ENCODE peak calls at places on chromosomes 1 and 21, in five cellular contexts. Z is WTC11, U is GM13977, I is HL-60, A is sigmoid colon. P is an unnamed sample.

GRCh38 chr1:228283043-228283371 is 75.2 kb downstream of the OBSCN start:
- DNase-seq in I (no peak), A (peak; percentile 56), U (no peak), Z (peak; percentile 48), P (no peak)

GRCh38 chr1:216935901-216936300 is 212.7 kb upstream of the ESRRG start:
- DNase-seq in A (no peak), I (no peak), Z (no peak), U (no peak), P (no peak)

GRCh38 chr1:19063122-19063521 is 106.6 kb upstream of the IFFO2 start:
- DNase-seq in Z (no peak), I (no peak), A (no peak), U (no peak), P (no peak)

GRCh38 chr1:222372221-222372620 is 175.7 kb downstream of the HHIPL2 start:
- DNase-seq in Z (no peak), U (no peak), A (no peak), I (no peak), P (no peak)

GRCh38 chr1:43660355-43660754 is 10.4 kb downstream of the KDM4A start:
- DNase-seq in A (no peak), I (no peak), Z (peak; percentile 28), U (no peak), P (no peak)

GRCh38 chr1:228303596-228303995 is 95.8 kb downstream of the OBSCN start:
- DNase-seq in U (no peak), Z (no peak), I (no peak), A (peak; percentile 47), P (no peak)

GRCh38 chr1:232766224-232766890 is 38.9 kb upstream of the MAP10 start:
- DNase-seq in I (no peak), A (no peak), U (no peak), Z (no peak), P (no peak)

GRCh38 chr1:167404161-167404888 is 114.0 kb downstream of the CD247 start:
- DNase-seq in A (no peak), I (no peak), Z (no peak), U (no peak), P (no peak)

GRCh38 chr1:1680031-1680911 is 12.3 kb downstream of the SLC35E2B start:
- DNase-seq in Z (no peak), I (no peak), A (peak; percentile 58), U (no peak), P (no peak)

GRCh38 chr1:187876775-187877174 is 1048.0 kb downstream of the PLA2G4A start:
- DNase-seq in I (no peak), U (peak; percentile 9), A (no peak), Z (no peak), P (no peak)

GRCh38 chr1:231776006-231776707 is 149.6 kb downstream of the DISC1 start:
- DNase-seq in I (no peak), U (no peak), Z (no peak), A (no peak), P (no peak)

GRCh38 chr1:230365723-230366307 is 60.3 kb downstream of the PGBD5 start:
- DNase-seq in Z (no peak), I (no peak), A (no peak), U (no peak), P (no peak)
- TF ChIP-seq CTCF in Z (no peak), I (no peak), A (no peak), U (no peak), P (peak; percentile 45)

GRCh38 chr1:206450271-206450670 is 20.0 kb upstream of the IKBKE start:
- DNase-seq in I (no peak), U (no peak), A (no peak), Z (no peak), P (no peak)

GRCh38 chr1:206448471-206448870 is 21.8 kb upstream of the IKBKE start:
- DNase-seq in Z (no peak), U (no peak), A (no peak), I (no peak), P (no peak)

GRCh38 chr1:206447792-206448191 is 22.5 kb upstream of the IKBKE start:
- DNase-seq in Z (no peak), A (no peak), U (no peak), I (no peak), P (no peak)

GRCh38 chr1:206451146-206451545 is 19.1 kb upstream of the IKBKE start:
- DNase-seq in U (no peak), Z (no peak), A (no peak), I (no peak), P (no peak)

DNA sequence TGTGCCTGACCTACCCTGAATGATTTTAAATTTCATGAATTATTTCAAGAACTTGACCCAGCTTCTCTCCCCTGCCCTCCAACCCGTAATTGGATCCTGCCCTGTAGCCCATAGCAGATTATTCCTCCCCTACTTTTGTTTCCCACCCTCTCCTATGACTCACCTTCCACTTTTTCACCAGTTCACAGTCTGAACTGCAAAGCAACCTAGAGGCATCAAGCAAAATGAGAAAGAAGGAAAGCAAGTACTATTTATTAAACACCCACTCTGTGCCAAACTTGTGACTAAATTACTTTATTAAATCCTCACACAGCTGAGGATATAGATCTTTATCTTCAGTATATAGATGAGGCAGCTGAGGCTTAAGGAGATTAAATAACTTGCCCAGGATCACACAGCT is 20.7 kb upstream of the IKBKE start:
- DNase-seq in I (no peak), Z (no peak), U (no peak), A (no peak), P (no peak)
- TF ChIP-seq CTCF in I (no peak), Z (no peak), U (no peak), A (no peak), P (no peak)

DNA sequence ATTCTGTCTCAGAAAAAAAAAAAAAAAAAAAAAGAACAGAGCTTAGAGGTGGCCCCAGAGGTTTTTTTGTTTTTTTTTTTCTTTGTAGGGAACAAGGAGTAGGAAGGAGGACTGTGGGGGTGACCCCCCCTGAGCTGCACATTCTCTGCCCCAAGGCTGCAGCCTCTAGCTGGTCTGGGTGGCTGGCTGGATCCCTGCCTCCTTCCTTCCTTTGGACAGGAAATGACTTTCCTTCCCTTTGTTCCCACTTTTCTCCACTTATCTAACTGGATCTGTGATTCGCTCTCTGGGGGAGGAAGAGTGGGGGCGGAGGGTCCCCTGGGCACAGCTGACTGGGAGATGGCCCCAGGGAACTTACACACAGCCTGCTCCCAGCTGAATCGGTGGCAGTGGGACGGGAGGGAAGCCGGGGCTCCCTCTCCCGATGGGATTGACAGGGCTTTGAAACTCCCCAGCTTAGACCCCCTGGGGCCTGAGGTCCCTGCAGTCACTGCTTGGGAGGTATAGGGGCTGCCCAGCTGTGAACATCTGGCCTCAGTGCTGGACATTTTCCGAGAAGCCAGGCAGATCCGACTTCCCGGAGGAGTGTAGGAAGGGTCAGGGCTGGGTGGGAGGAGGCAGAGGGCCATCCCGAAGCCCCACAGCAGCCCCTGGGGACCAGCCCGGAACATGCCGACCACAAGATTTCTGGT is 2.1 kb downstream of the FBLIM1 start:
- DNase-seq in Z (no peak), U (peak; percentile 36), A (peak; percentile 82), I (no peak), P (no peak)
- TF ChIP-seq CTCF in Z (no peak), U (no peak), A (no peak), I (no peak), P (no peak)

DNA sequence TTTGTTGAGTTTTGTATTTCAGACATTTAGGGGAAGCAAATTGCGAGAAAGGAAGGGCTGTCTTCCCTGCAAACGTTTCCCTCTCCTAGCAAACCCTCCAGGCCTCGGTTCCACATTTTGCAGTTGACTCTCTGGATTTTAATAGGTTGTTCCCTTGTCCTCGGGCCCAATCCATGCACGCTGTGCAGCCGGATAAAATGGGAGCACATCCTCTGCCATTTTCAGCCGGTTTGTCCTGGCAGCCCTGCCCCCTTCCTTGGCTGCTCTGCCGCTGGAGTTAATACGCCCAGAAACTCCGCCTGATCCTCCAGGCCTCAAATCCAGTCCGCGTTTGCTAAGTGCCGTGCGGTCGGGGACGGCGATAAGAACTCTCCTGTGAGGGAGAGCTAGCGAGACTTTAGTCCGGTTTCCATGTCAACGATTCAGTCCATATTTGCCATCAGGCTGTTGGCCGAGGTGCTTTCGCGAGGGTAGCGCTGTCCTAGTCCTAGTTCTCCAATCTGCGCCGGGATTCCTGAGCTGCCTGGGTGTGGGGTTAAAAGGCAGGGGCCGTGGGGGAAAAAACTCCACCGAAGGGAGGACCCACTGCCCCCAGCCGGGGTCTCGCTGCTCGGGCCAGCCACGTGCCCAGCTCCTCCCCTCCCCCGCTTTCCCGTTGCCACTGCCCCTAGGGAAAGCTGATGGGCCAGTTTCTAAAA is 2.9 kb upstream of the ARID1A start:
- DNase-seq in I (peak; percentile 97), U (peak; percentile 90), Z (peak; percentile 93), A (peak; percentile 98), P (peak; percentile 89)
- TF ChIP-seq CTCF in I (no peak), U (no peak), Z (no peak), A (no peak), P (peak; percentile 16)

DNA sequence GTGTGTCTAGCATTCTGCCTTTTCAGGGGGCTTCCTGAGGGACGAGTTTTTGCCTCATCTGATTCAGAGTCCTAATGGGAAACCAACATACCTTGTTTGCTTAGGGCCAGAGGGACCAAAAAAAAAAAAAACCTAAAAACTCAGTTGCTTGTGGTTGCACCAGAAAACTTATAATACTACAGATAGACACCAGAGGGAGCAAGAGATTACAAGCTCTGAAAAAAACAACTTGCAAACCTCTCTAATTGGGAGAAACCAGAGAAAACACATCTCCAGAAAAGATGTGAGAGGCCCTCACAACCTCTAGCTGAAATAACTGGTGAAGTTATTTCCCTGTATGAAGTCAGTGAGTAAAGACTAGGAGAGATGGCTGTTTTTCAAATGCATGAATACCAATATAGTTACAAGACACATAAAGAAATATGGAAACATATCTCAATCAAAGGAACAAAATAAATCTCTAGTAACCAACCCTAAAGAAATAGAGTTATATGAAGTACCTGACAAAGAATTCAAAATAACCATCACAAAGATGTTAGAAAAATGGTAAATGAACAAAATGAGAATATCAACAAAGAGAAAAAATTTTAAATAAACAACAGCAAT is 233.7 kb upstream of the NFIA start:
- DNase-seq in I (no peak), Z (no peak), A (no peak), U (no peak), P (no peak)
- TF ChIP-seq CTCF in I (peak; percentile 2), Z (peak; percentile 61), A (no peak), U (peak; percentile 40), P (peak; percentile 62)

GRCh38 chr21:39676054-39676771 is 63.5 kb downstream of the B3GALT5 start:
- DNase-seq in U (no peak), I (no peak), Z (no peak), A (peak; percentile 91), P (no peak)

GRCh38 chr21:39673736-39674135 is 61.0 kb downstream of the B3GALT5 start:
- DNase-seq in U (no peak), A (no peak), I (no peak), Z (no peak), P (no peak)

GRCh38 chr21:39674794-39675193 is 62.1 kb downstream of the B3GALT5 start:
- DNase-seq in I (no peak), U (no peak), A (no peak), Z (no peak), P (no peak)

GRCh38 chr21:39673163-39673562 is 60.4 kb downstream of the B3GALT5 start:
- DNase-seq in A (no peak), Z (no peak), I (no peak), U (no peak), P (no peak)

GRCh38 chr21:39675595-39675994 is 62.9 kb downstream of the B3GALT5 start:
- DNase-seq in A (no peak), Z (peak; percentile 32), I (no peak), U (no peak), P (no peak)
- TF ChIP-seq CTCF in A (no peak), Z (no peak), I (no peak), U (no peak), P (no peak)

DNA sequence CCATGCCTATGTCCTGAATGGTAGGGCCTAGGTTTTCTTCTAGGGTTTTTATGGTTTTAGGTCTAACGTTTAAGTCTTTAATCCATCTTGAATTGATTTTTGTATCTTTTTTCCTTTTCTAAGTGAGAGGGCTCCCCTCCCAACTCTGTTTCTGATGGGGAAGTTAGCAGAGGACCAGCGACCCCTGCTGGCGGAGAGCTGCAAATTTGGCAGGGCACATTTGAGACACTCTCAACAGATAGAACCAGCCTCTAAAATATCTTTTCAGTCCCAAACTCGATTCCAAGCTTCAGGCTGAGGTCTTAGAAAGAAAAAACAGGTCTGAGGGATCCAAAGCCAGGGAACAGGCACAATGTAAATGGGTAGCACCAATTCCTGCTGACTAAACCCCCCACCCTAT is 32.5 kb downstream of the LRRC3 start:
- DNase-seq in U (no peak), I (no peak), Z (peak; percentile 78), A (no peak), P (peak; percentile 6)
- TF ChIP-seq CTCF in U (peak; percentile 55), I (peak; percentile 31), Z (peak; percentile 91), A (no peak), P (no peak)

P was measured in dorsolateral prefrontal cortex.